ENCODE peak calls at places on chromosomes 13 and 19, in eight cellular contexts. S, B, T, D, Y, Q, L and U are unnamed samples.
A peak's percentile ranks its signal among the peaks of the same experiment; 100 is the strongest.

GRCh38 chr13:49998714-49999624 is 2.1 kb downstream of the TRIM13 start:
- DNase-seq in T (no peak), Q (no peak), Y (no peak), L (no peak), S (no peak), D (no peak), B (no peak), U (no peak)

GRCh38 chr19:10565028-10565566 is 713 bp downstream of the KRI1 start:
- DNase-seq in D (no peak), T (peak; percentile 77), Y (peak; percentile 50), B (peak; percentile 76), L (peak; percentile 42), Q (no peak), S (no peak), U (peak; percentile 51)

GRCh38 chr13:43054803-43055802 is 31.7 kb downstream of the DNAJC15 start:
- DNase-seq in T (peak; percentile 61), S (no peak), L (peak; percentile 52), D (no peak), Q (no peak), Y (peak; percentile 38), B (no peak), U (no peak)

GRCh38 chr13:37340911-37341670 is 235.6 kb upstream of the CSNK1A1L start:
- DNase-seq in L (no peak), Q (no peak), Y (no peak), D (no peak), S (no peak), B (peak; percentile 24), T (no peak), U (no peak)

GRCh38 chr13:84479656-84480055 is 597.4 kb upstream of the SLITRK1 start:
- DNase-seq in T (peak; percentile 18), S (no peak), B (no peak), Q (no peak), Y (no peak), L (no peak), D (no peak), U (no peak)

GRCh38 chr13:28344163-28344562 is 150.8 kb downstream of the FLT1 start:
- DNase-seq in S (no peak), Q (no peak), Y (no peak), T (no peak), D (no peak), B (no peak), L (no peak), U (no peak)

GRCh38 chr13:76229281-76229680 is 593.2 kb downstream of the LMO7 start:
- DNase-seq in L (no peak), T (no peak), Q (no peak), D (no peak), S (no peak), B (no peak), Y (no peak), U (no peak)

GRCh38 chr19:1069009-1069779 is 2.2 kb downstream of the ARHGAP45 start:
- DNase-seq in Q (peak; percentile 91), B (peak; percentile 79), S (no peak), L (peak; percentile 69), T (no peak), D (peak; percentile 71), Y (peak; percentile 88), U (peak; percentile 81)

GRCh38 chr19:18438331-18439024 is 545 bp upstream of the ISYNA1 start:
- DNase-seq in T (peak; percentile 41), B (peak; percentile 83), Y (peak; percentile 76), L (no peak), D (no peak), Q (peak; percentile 80), S (no peak), U (peak; percentile 50)

GRCh38 chr13:64206430-64207225 is 2791.0 kb upstream of the PCDH20 start:
- DNase-seq in Y (no peak), L (no peak), S (no peak), D (no peak), T (no peak), Q (no peak), B (peak; percentile 32), U (no peak)

GRCh38 chr13:85806553-85807175 is 7.4 kb upstream of the SLITRK6 start:
- DNase-seq in Y (no peak), L (no peak), T (peak; percentile 47), B (no peak), D (no peak), Q (no peak), S (no peak), U (no peak)

GRCh38 chr13:85816413-85816812 is 17.2 kb upstream of the SLITRK6 start:
- DNase-seq in L (no peak), Q (no peak), Y (no peak), B (no peak), T (no peak), D (no peak), S (no peak), U (no peak)

DNA sequence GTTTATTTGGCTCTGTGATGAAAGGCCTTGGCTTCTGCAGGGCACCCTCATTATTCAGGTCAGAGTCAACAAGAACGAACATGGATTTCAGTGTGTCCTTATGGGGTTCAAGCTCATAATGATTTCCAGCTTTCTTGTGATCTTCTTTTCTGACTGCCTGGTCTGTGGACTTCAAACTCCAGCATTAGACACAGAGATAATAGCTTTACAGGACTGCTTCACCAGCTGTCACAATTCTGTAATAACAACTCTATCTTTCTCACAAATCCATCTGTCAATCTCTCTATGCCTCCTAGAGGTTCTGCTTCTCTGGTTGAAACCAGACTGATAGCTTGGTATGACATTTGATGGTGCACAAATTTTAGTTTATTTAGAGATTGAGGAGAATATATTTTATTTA is 13.1 kb upstream of the SLITRK6 start:
- DNase-seq in Y (no peak), S (no peak), T (no peak), L (no peak), D (no peak), Q (no peak), B (no peak), U (no peak)
- H3K36me3 ChIP-seq in Y (no peaks in the 10 kb centered on the region), S (no peaks in the 10 kb centered on the region), T (no peaks in the 10 kb centered on the region), L (no peaks in the 10 kb centered on the region), D (no peaks in the 10 kb centered on the region), Q (no peaks in the 10 kb centered on the region), B (no peaks in the 10 kb centered on the region), U (no peaks in the 10 kb centered on the region)

DNA sequence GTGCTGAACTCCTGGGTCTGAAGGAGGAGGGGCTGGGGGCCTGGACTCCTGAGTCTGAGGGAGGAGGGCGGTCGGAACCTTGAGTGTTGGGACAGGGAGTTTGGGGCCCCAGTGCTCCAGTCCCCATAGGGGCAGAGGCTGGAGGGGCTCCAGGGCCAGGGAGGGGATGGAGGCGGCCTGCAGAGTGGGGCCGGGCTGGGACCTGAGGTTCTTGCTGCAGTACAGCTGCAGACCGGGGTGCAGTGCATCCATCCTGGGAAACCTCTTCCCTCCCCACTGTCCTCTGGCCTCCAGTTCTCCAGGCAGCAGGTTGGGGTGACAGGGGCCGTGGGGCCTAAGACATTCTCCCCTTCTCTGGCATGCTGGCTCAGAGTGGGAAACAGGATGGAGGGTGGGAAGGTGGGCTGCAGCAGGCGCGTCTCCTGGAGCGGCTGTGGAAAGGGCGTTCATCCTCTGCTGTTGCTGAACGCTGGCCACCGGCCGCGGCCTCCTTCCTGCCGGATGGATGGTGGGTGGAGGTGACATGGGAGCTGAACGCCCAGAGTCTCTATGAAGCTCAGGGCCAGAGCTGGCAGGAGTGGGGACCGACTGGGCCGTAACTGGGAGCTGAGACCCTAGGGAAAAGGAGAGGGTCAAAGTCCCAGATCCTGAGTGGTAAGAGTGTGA is 1.6 kb downstream of the BRSK1 start:
- DNase-seq in T (peak; percentile 36), Q (no peak), B (peak; percentile 80), D (no peak), L (no peak), S (no peak), Y (no peak), U (no peak)
- H3K4me3 ChIP-seq in T (peak overlapping the region; percentile 68), Q (no peak overlapping the region), B (no peak overlapping the region), D (no peak overlapping the region), L (no peak overlapping the region), S (no peak overlapping the region), Y (peak overlapping the region; percentile 3), U (no peak overlapping the region)

DNA sequence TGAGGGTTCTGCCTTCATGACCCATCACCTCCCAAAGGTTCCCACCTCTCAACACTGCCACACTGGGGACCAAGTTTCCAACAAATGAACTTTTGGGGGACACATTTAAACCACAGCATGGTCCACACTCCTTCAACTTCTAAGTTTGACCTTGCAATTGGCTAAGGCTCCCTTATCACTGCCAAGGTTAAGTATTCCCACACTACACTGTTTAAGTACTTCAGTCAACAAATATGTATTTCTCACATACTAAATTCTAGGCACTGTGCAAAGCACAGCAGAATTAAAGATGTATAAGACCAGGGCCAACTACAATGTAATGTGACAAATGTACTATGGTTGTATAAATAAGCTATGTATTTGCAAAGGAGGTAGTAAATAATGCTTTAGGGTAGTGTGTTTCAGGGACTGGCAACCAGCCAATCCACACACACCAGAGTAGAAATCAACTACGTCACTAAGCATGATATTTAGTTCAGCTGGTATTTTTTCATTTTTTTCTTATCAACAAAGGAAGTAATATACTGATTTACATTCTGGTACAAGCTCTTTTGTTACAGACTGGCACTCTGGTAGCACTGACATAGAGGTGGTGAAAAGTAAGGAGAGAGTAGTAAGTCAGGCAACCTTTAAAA is 12.2 kb downstream of the NUFIP1 start:
- DNase-seq in Q (no peak), T (no peak), L (no peak), B (no peak), D (no peak), S (no peak), Y (no peak), U (no peak)
- H3K36me3 ChIP-seq in Q (no peaks in the 10 kb centered on the region), T (peaks cover 19% of the 10 kb centered on the region), L (no peaks in the 10 kb centered on the region), B (peaks cover 5% of the 10 kb centered on the region), D (peaks cover 22% of the 10 kb centered on the region), S (peaks cover 65% of the 10 kb centered on the region), Y (peaks cover 52% of the 10 kb centered on the region), U (peaks cover 4% of the 10 kb centered on the region)

DNA sequence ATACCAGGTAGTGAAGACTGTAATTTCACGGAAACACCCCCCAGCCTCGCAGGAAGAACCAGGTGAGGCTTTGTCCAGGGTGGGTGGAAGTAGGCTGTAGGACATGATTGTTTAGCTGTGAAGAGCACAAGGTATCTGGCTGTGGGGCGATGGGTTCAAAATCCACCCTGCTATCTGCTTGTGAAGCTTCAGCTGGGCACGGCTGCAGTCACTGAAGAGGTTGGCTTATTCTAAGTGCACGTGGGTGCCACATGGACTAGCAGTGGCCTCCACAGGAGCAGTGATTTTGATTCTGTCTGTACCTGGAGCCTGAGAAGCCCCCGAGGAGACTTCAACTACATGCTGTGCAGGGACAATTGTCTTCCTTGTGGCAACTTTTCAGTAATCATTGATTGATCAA is 254.1 kb downstream of the FGF9 start:
- DNase-seq in T (no peak), S (no peak), D (no peak), L (no peak), Q (no peak), B (no peak), Y (no peak), U (no peak)
- H3K4me3 ChIP-seq in T (no peak overlapping the region), S (no peak overlapping the region), D (no peak overlapping the region), L (no peak overlapping the region), Q (no peak overlapping the region), B (no peak overlapping the region), Y (no peak overlapping the region), U (no peak overlapping the region)